ENCODE peak calls at places on chromosomes 6 and 20, in ten cellular contexts. P is PC-9, W is aorta, K is osteoblast, H is upper lobe of right lung, F is right cardiac atrium, X is cardiac muscle cell, C is fibroblast of lung, D is breast epithelium, B is neuronal stem cell. I is an unnamed sample.

GRCh38 chr6:168165891-168166290 is 86.9 kb upstream of the FRMD1 start:
- DNase-seq in P (no peak), W (no peak), K (no peak), H (no peak), F (no peak), X (no peak), C (no peak), D (no peak), B (no peak), I (no peak)

GRCh38 chr6:136249336-136249735 is 775 bp downstream of the MTFR2 start:
- DNase-seq in P (no peak), W (no peak), K (no peak), H (no peak), F (no peak), X (no peak), C (peak; percentile 9), D (no peak), B (no peak), I (no peak)

GRCh38 chr6:148471624-148472494 is 129.2 kb downstream of the SASH1 start:
- DNase-seq in P (no peak), W (no peak), K (no peak), H (no peak), F (peak; percentile 48), X (no peak), C (peak; percentile 76), D (no peak), B (no peak), I (no peak)

GRCh38 chr6:130322673-130323268 is 43.0 kb upstream of the TMEM200A start:
- DNase-seq in P (peak; percentile 42), W (no peak), K (peak; percentile 21), H (no peak), F (no peak), X (peak; percentile 69), C (peak; percentile 65), D (no peak), B (peak; percentile 39), I (peak; percentile 30)

GRCh38 chr6:69061066-69061465 is 426.0 kb downstream of the ADGRB3 start:
- DNase-seq in P (no peak), W (no peak), K (no peak), H (no peak), F (no peak), X (no peak), C (no peak), D (no peak), B (no peak), I (no peak)

GRCh38 chr20:23145281-23145700 is 59.2 kb upstream of the CD93 start:
- DNase-seq in P (no peak), W (peak; percentile 85), K (no peak), H (peak; percentile 63), F (no peak), X (no peak), C (peak; percentile 80), D (no peak), B (no peak), I (no peak)

GRCh38 chr20:22353586-22353985 is 230.8 kb downstream of the FOXA2 start:
- DNase-seq in P (no peak), W (no peak), K (no peak), H (no peak), F (no peak), X (no peak), C (no peak), D (no peak), B (no peak), I (no peak)

GRCh38 chr20:13301596-13301995 is 80.5 kb downstream of the ISM1 start:
- DNase-seq in P (no peak), W (no peak), K (no peak), H (no peak), F (no peak), X (no peak), C (no peak), D (no peak), B (no peak), I (no peak)

GRCh38 chr6:107509506-107509905 is 19.6 kb downstream of the SOBP start:
- DNase-seq in P (peak; percentile 68), W (no peak), K (peak; percentile 61), H (no peak), F (no peak), X (no peak), C (peak; percentile 84), D (no peak), B (no peak), I (no peak)

GRCh38 chr20:55216525-55217242 is 741.3 kb downstream of the DOK5 start:
- DNase-seq in P (no peak), W (no peak), K (no peak), H (no peak), F (no peak), X (no peak), C (peak; percentile 50), D (no peak), B (no peak), I (no peak)

GRCh38 chr20:43590036-43590391 is 723 bp upstream of the IFT52 start:
- DNase-seq in P (no peak), W (no peak), K (no peak), H (no peak), F (no peak), X (peak; percentile 34), C (no peak), D (no peak), B (no peak), I (no peak)

GRCh38 chr6:105196076-105196475 is 16.3 kb upstream of the POPDC3 start:
- DNase-seq in P (peak; percentile 86), W (no peak), K (no peak), H (no peak), F (no peak), X (no peak), C (peak; percentile 41), D (no peak), B (no peak), I (no peak)

GRCh38 chr20:14902432-14903089 is 565.1 kb upstream of the FLRT3 start:
- DNase-seq in P (no peak), W (no peak), K (no peak), H (no peak), F (no peak), X (no peak), C (no peak), D (no peak), B (no peak), I (no peak)

GRCh38 chr6:42221546-42221945 is 3.9 kb upstream of the MRPS10 start:
- DNase-seq in P (no peak), W (no peak), K (no peak), H (no peak), F (no peak), X (no peak), C (no peak), D (no peak), B (no peak), I (no peak)

GRCh38 chr20:64148581-64148980 is 15.7 kb upstream of the MYT1 start:
- DNase-seq in P (no peak), W (peak; percentile 6), K (peak; percentile 39), H (no peak), F (peak; percentile 4), X (no peak), C (no peak), D (no peak), B (no peak), I (no peak)

GRCh38 chr6:150967910-150968309 is 102.4 kb downstream of the MTHFD1L start:
- DNase-seq in P (no peak), W (no peak), K (no peak), H (no peak), F (no peak), X (peak; percentile 33), C (peak; percentile 5), D (no peak), B (no peak), I (no peak)

GRCh38 chr6:150969901-150970300 is 104.4 kb downstream of the MTHFD1L start:
- DNase-seq in P (no peak), W (no peak), K (no peak), H (no peak), F (no peak), X (no peak), C (no peak), D (no peak), B (no peak), I (no peak)

GRCh38 chr6:150964765-150965164 is 99.3 kb downstream of the MTHFD1L start:
- DNase-seq in P (no peak), W (no peak), K (no peak), H (no peak), F (no peak), X (no peak), C (no peak), D (no peak), B (no peak), I (no peak)

GRCh38 chr6:150967381-150967780 is 101.9 kb downstream of the MTHFD1L start:
- DNase-seq in P (no peak), W (no peak), K (no peak), H (no peak), F (no peak), X (no peak), C (no peak), D (no peak), B (no peak), I (no peak)

DNA sequence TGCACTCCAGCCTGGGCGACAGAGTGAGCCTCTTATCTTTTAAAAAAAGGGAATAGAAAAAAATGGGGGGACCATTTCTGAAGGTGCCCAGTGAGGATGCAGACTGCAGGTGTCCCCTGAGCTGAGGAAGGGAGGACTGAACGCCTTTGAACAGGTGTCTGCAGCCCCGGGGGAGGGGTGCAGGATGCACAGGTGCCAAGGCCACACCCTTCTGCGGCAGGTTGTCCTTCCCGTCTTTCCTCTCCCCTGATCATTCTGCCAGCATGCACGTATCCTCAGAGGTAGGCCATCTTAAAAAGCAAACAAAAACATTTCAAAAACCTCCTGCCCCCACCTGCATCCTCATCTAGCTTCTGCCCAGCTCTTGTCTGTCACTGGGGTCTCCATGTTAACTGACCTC is 101.3 kb downstream of the MTHFD1L start:
- DNase-seq in P (no peak), W (no peak), K (no peak), H (no peak), F (peak; percentile 18), X (no peak), C (no peak), D (no peak), B (no peak), I (no peak)
- H3K4me1 ChIP-seq in P (no peaks in the 10 kb centered on the region), W (no peaks in the 10 kb centered on the region), K (no peaks in the 10 kb centered on the region), H (no peaks in the 10 kb centered on the region), F (no peaks in the 10 kb centered on the region), X (peaks cover 3% of the 10 kb centered on the region), C (no peaks in the 10 kb centered on the region), D (no peaks in the 10 kb centered on the region), B (no peaks in the 10 kb centered on the region), I (no peaks in the 10 kb centered on the region)

GRCh38 chr6:4776967-4777925 is 1.0 kb downstream of the CDYL start:
- DNase-seq in P (no peak), W (peak; percentile 52), K (peak; percentile 88), H (peak; percentile 67), F (peak; percentile 74), X (peak; percentile 36), C (peak; percentile 47), D (no peak), B (no peak), I (peak; percentile 15)
- H3K4me3 ChIP-seq in P (peak overlapping the region; percentile 59), W (peak overlapping the region; percentile 91), K (peak overlapping the region; percentile 74), H (peak overlapping the region; percentile 67), F (peak overlapping the region; percentile 100), X (peak overlapping the region; percentile 96), C (peak overlapping the region; percentile 66), D (peak overlapping the region; percentile 80), B (peak overlapping the region; percentile 89), I (peak overlapping the region; percentile 52)

GRCh38 chr6:31336872-31337496 is 20.0 kb downstream of the HLA-B start:
- DNase-seq in P (no peak), W (no peak), K (no peak), H (no peak), F (no peak), X (no peak), C (peak; percentile 33), D (no peak), B (no peak), I (no peak)
- H3K9me3 ChIP-seq in P (peaks cover 8% of the 10 kb centered on the region), W (peaks cover 13% of the 10 kb centered on the region), K (peaks cover 7% of the 10 kb centered on the region), H (no peaks in the 10 kb centered on the region), F (peaks cover 5% of the 10 kb centered on the region), X (no peaks in the 10 kb centered on the region), C (no peaks in the 10 kb centered on the region), D (peaks cover 11% of the 10 kb centered on the region), B (peaks cover 18% of the 10 kb centered on the region), I (peaks cover 11% of the 10 kb centered on the region)

GRCh38 chr20:37915800-37916570 is 13.1 kb downstream of the VSTM2L start:
- DNase-seq in P (no peak), W (no peak), K (no peak), H (no peak), F (peak; percentile 72), X (peak; percentile 66), C (no peak), D (no peak), B (no peak), I (no peak)
- H3K4me1 ChIP-seq in P (no peaks in the 10 kb centered on the region), W (no peaks in the 10 kb centered on the region), K (peaks cover 3% of the 10 kb centered on the region), H (peaks cover 8% of the 10 kb centered on the region), F (peaks cover 10% of the 10 kb centered on the region), X (peaks cover 68% of the 10 kb centered on the region), C (no peaks in the 10 kb centered on the region), D (no peaks in the 10 kb centered on the region), B (peaks cover 48% of the 10 kb centered on the region), I (peaks cover 7% of the 10 kb centered on the region)

I was measured in CD8-positive, alpha-beta memory T cell.